ENCODE peak calls at places on chromosomes 4 and X, in six cellular contexts. P is NCI-H1092 treated with DMSO at 0.1 percent for 48 hours, O is H4, X is H54, K is lower leg skin, V is prostate gland. H is an unnamed sample.

GRCh38 chrX:25925956-25926355 is 212.2 kb upstream of the MAGEB18 start:
- DNase-seq in P (no peak), O (no peak), X (no peak), K (no peak), V (no peak), H (no peak)

GRCh38 chrX:11053351-11053750 is 57.8 kb upstream of the HCCS start:
- DNase-seq in P (no peak), O (no peak), X (no peak), K (no peak), V (no peak), H (no peak)

GRCh38 chr4:6548201-6548881 is 26.6 kb upstream of the MAN2B2 start:
- DNase-seq in P (peak; percentile 25), O (peak; percentile 39), X (peak; percentile 56), K (no peak), V (no peak), H (no peak)

GRCh38 chrX:154011376-154012335 is 8.0 kb downstream of the IRAK1 start:
- DNase-seq in P (no peak), O (no peak), X (no peak), K (no peak), V (no peak), H (no peak)

GRCh38 chrX:40418413-40419195 is 162.2 kb upstream of the ATP6AP2 start:
- DNase-seq in P (no peak), O (no peak), X (no peak), K (peak; percentile 70), V (peak; percentile 28), H (peak; percentile 30)

GRCh38 chrX:64894454-64895038 is 81.7 kb downstream of the ZC4H2 start:
- DNase-seq in P (no peak), O (no peak), X (peak; percentile 1), K (no peak), V (peak; percentile 4), H (no peak)

GRCh38 chr4:40842725-40843401 is 93.1 kb downstream of the NSUN7 start:
- DNase-seq in P (peak; percentile 43), O (peak; percentile 90), X (no peak), K (no peak), V (no peak), H (peak; percentile 62)

GRCh38 chrX:48769230-48769629 is 7.7 kb downstream of the GLOD5 start:
- DNase-seq in P (no peak), O (no peak), X (no peak), K (no peak), V (no peak), H (no peak)

GRCh38 chrX:130575831-130576404 is 174.1 kb downstream of the RBMX2 start:
- DNase-seq in P (peak; percentile 17), O (peak; percentile 17), X (peak; percentile 9), K (peak; percentile 84), V (no peak), H (no peak)

GRCh38 chr4:139454111-139454600 is at the start of gene RAB33B:
- DNase-seq in P (peak; percentile 57), O (peak; percentile 84), X (no peak), K (no peak), V (no peak), H (no peak)

GRCh38 chrX:120302434-120302833 is 8.8 kb downstream of the TMEM255A start:
- DNase-seq in P (no peak), O (peak; percentile 72), X (no peak), K (no peak), V (no peak), H (no peak)

GRCh38 chrX:151789179-151789800 is 54.7 kb downstream of the CNGA2 start:
- DNase-seq in P (no peak), O (peak; percentile 80), X (peak; percentile 51), K (no peak), V (no peak), H (peak; percentile 63)

GRCh38 chrX:10726647-10727046 is 106.3 kb upstream of the MID1 start:
- DNase-seq in P (no peak), O (peak; percentile 84), X (peak; percentile 1), K (no peak), V (no peak), H (peak; percentile 50)

GRCh38 chrX:17413228-17413627 is 38.2 kb downstream of the NHS start:
- DNase-seq in P (no peak), O (peak; percentile 69), X (no peak), K (no peak), V (no peak), H (no peak)

GRCh38 chr4:8830611-8831200 is 40.9 kb downstream of the HMX1 start:
- DNase-seq in P (no peak), O (no peak), X (no peak), K (peak; percentile 68), V (no peak), H (peak; percentile 6)

GRCh38 chr4:83917572-83917971 is 381.7 kb downstream of the GPAT3 start:
- DNase-seq in P (no peak), O (peak; percentile 78), X (no peak), K (no peak), V (no peak), H (no peak)

GRCh38 chr4:116824172-116824571 is 261.2 kb downstream of the TRAM1L1 start:
- DNase-seq in P (no peak), O (no peak), X (no peak), K (no peak), V (no peak), H (no peak)

GRCh38 chr4:169293343-169294176 is 22.8 kb upstream of the SH3RF1 start:
- DNase-seq in P (no peak), O (no peak), X (no peak), K (no peak), V (no peak), H (no peak)

GRCh38 chr4:30182786-30183185 is 537.4 kb upstream of the PCDH7 start:
- DNase-seq in P (no peak), O (no peak), X (no peak), K (no peak), V (no peak), H (no peak)

GRCh38 chr4:143489116-143489515 is 24.4 kb upstream of the SMARCA5 start:
- DNase-seq in P (no peak), O (no peak), X (no peak), K (no peak), V (no peak), H (no peak)

GRCh38 chr4:99207911-99208718 is 10.9 kb downstream of the ADH6 start:
- DNase-seq in P (no peak), O (no peak), X (no peak), K (no peak), V (no peak), H (no peak)

GRCh38 chr4:73741140-73741749 is 876 bp downstream of the CXCL8 start:
- DNase-seq in P (no peak), O (no peak), X (no peak), K (no peak), V (no peak), H (no peak)

GRCh38 chr4:142353149-142353738 is 492.9 kb downstream of the INPP4B start:
- DNase-seq in P (peak; percentile 27), O (peak; percentile 36), X (no peak), K (no peak), V (peak; percentile 16), H (no peak)

GRCh38 chr4:127875791-127876190 is 4.9 kb upstream of the PLK4 start:
- DNase-seq in P (no peak), O (no peak), X (no peak), K (no peak), V (no peak), H (no peak)

GRCh38 chrX:85698921-85699320 is 319.5 kb upstream of the POF1B start:
- DNase-seq in P (no peak), O (no peak), X (no peak), K (no peak), V (no peak), H (no peak)

GRCh38 chr4:93157984-93158383 is 670.6 kb upstream of the ATOH1 start:
- DNase-seq in P (no peak), O (peak; percentile 8), X (no peak), K (no peak), V (no peak), H (no peak)

GRCh38 chrX:143837444-143837843 is 46.4 kb upstream of the UBE2NL start:
- DNase-seq in P (no peak), O (no peak), X (no peak), K (no peak), V (no peak), H (no peak)

H was measured in breast epithelium.